ENCODE peak calls at places on chromosomes 3 and 15, in six cellular contexts. F is transverse colon; T is CD8-positive, alpha-beta memory T cell; R is endothelial cell of umbilical vein; W is heart left ventricle; I is HCT116. K is an unnamed sample.

GRCh38 chr3:23806322-23807160 is 786 bp downstream of the UBE2E1 start:
- DNase-seq in T (peak; percentile 15), I (no peak), W (peak; percentile 69), F (peak; percentile 24), R (peak; percentile 35), K (peak; percentile 51)

GRCh38 chr3:87361271-87361670 is 84.9 kb upstream of the POU1F1 start:
- DNase-seq in W (no peak), I (no peak), F (no peak), T (no peak), R (no peak), K (no peak)

GRCh38 chr3:22714758-22715157 is 488.4 kb upstream of the UBE2E2 start:
- DNase-seq in T (no peak), R (no peak), F (no peak), W (no peak), I (no peak), K (no peak)

GRCh38 chr3:9903238-9903624 is 583 bp downstream of the IL17RE start:
- DNase-seq in I (no peak), F (no peak), R (peak; percentile 41), W (no peak), T (no peak), K (no peak)

GRCh38 chr15:47409038-47409437 is 308.3 kb upstream of the SEMA6D start:
- DNase-seq in I (no peak), W (no peak), F (no peak), T (no peak), R (no peak), K (no peak)

GRCh38 chr3:71090207-71090606 is 493.3 kb downstream of the FOXP1 start:
- DNase-seq in I (no peak), W (no peak), F (no peak), T (no peak), R (no peak), K (no peak)

GRCh38 chr15:25176991-25177954 is 222.5 kb downstream of the SNRPN start:
- DNase-seq in I (no peak), R (no peak), W (peak; percentile 42), T (no peak), F (peak; percentile 2), K (peak; percentile 31)

GRCh38 chr3:48118928-48119327 is 69.3 kb downstream of the CDC25A start:
- DNase-seq in F (no peak), W (no peak), R (no peak), T (no peak), I (no peak), K (no peak)

GRCh38 chr15:98658831-98659699 is 10.7 kb downstream of the IGF1R start:
- DNase-seq in F (peak; percentile 21), R (peak; percentile 51), W (no peak), I (peak; percentile 33), T (no peak), K (no peak)

GRCh38 chr3:9111349-9112265 is 137.8 kb downstream of the SRGAP3 start:
- DNase-seq in T (no peak), W (no peak), R (no peak), F (no peak), I (no peak), K (no peak)

GRCh38 chr3:100463646-100464155 is 28.7 kb upstream of the TMEM45A start:
- DNase-seq in F (no peak), R (no peak), I (no peak), W (no peak), T (no peak), K (no peak)

GRCh38 chr15:67415186-67415585 is 105.7 kb upstream of the C15orf61 start:
- DNase-seq in T (no peak), I (no peak), W (no peak), R (no peak), F (no peak), K (no peak)

DNA sequence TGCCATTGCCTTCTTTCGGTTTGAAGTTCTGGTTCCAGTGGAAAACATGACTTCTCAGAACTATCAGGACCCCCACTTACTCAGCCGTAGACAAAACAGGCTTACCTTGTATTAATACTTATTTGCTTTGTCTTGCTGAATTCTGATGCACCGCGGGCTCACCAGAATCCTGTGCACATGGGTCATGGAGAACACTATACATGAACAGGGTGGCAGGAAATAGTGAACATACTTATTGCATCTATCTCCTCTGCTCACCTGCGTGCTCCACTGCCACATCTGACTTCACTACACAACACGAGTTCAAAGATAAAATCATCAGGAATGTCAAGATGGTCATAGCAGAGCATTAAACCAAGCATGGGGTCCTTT is 10.7 kb upstream of the MAPK6 start:
- DNase-seq in I (no peak), W (no peak), T (no peak), F (no peak), R (no peak), K (no peak)
- H3K27ac ChIP-seq in I (no peak overlapping the region), W (no peak overlapping the region), T (no peak overlapping the region), F (no peak overlapping the region), R (peak overlapping the region; percentile 49), K (no peak overlapping the region)

DNA sequence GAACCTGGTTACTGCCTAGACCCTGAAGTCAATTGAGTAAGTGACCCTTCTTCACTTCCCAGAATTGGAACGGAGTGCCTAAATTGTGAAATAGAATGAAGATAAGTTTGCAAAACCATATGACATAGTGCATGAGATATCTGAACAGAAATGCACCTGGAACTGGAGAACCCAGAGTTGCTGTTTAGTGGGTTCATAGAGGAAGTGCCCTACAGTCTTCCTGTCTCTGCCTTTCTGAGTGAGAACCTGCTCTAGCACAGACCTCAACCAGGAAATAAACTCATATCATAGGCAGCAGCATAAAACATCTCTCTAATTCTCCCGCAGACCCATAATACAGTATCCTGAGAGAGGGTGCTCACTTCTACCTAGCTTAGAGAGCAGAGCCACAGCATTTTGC is 82.9 kb downstream of the EOMES start:
- DNase-seq in T (no peak), I (no peak), F (no peak), W (no peak), R (no peak), K (no peak)
- H3K4me1 ChIP-seq in T (peaks cover 21% of the 10 kb centered on the region), I (no peaks in the 10 kb centered on the region), F (no peaks in the 10 kb centered on the region), W (peaks cover 8% of the 10 kb centered on the region), R (no peaks in the 10 kb centered on the region), K (peaks cover 5% of the 10 kb centered on the region)

GRCh38 chr3:46882377-46883015 is 5.0 kb downstream of the PTH1R start:
- DNase-seq in F (no peak), R (peak; percentile 26), W (no peak), T (no peak), I (no peak), K (no peak)
- H3K4me3 ChIP-seq in F (peak overlapping the region; percentile 53), R (peak overlapping the region; percentile 12), W (peak overlapping the region; percentile 64), T (peak overlapping the region; percentile 34), I (no peak overlapping the region), K (peak overlapping the region; percentile 59)

GRCh38 chr15:65067645-65068416 is at the start of gene RASL12:
- DNase-seq in T (no peak), F (peak; percentile 37), R (no peak), W (peak; percentile 73), I (no peak), K (peak; percentile 47)
- H3K27ac ChIP-seq in T (no peak within 1 kb of the TSS), F (peak within 1 kb of the TSS; percentile 87), R (no peak within 1 kb of the TSS), W (peak within 1 kb of the TSS; percentile 91), I (no peak within 1 kb of the TSS), K (peak within 1 kb of the TSS; percentile 85)

DNA sequence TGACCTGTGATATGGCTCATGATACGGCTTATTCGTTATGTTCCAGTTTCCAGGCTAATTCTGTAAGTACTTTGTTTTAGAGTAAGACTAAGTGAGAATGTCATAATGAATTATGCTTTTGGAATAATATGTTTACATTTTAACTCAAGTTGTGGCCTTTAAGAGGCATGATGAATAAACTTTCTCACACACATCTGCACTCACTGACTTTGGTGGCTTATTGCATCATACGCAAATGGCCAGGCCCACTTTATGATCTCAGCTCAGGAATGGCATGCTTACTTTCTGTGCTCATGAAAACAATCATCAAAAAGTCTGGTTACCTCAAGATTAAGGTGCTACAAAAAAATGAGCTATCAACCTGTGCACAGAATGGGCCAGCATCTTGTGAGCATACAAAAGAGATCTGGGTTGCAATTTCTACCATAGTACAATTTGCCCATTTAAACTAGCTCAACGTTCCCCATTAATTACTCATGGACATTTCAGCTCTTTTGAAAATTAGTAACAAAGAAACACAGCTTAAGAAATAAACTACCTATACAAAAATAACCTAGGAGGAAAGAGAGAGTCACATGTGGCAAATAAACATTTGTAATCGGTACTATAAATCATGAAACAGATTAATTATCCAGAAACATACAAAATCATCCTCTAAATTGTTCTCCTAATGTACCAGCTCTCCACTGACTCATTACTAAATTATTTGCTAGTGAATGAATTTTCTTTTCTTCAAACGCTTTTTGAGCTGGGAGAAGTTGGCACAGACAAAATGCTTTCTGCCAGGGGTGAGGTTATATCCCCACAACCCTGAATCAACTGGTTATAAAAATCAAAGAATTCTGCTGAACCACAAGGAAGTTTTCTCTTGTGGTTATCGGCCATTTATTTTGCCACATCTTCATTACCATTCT is 439.0 kb upstream of the ADAMTS9 start:
- DNase-seq in W (no peak), F (no peak), T (no peak), I (no peak), R (peak; percentile 60), K (no peak)
- H3K4me1 ChIP-seq in W (no peaks in the 10 kb centered on the region), F (no peaks in the 10 kb centered on the region), T (no peaks in the 10 kb centered on the region), I (no peaks in the 10 kb centered on the region), R (peaks cover 8% of the 10 kb centered on the region), K (no peaks in the 10 kb centered on the region)